ENCODE peak calls at places on chromosomes 5 and 9, in four cellular contexts. One of them, this sample, is unnamed.

GRCh38 chr9:134663753-134664415 is 22.3 kb downstream of the COL5A1 start:
- DNase-seq in vagina: no peak
- DNase-seq in nephron progenitor cell: peak; percentile 2
- DNase-seq in fibroblast of pulmonary artery: no peak
- DNase-seq in this sample: peak; percentile 84

GRCh38 chr9:77438653-77439052 is 209.5 kb downstream of the GNA14 start:
- DNase-seq in vagina: no peak
- DNase-seq in nephron progenitor cell: no peak
- DNase-seq in fibroblast of pulmonary artery: peak; percentile 46
- DNase-seq in this sample: no peak

GRCh38 chr5:108249785-108250100 is 132.2 kb downstream of the FBXL17 start:
- DNase-seq in vagina: no peak
- DNase-seq in nephron progenitor cell: no peak
- DNase-seq in fibroblast of pulmonary artery: no peak
- DNase-seq in this sample: no peak

GRCh38 chr9:79665926-79666325 is 94.2 kb downstream of the TLE4 start:
- DNase-seq in vagina: no peak
- DNase-seq in nephron progenitor cell: no peak
- DNase-seq in fibroblast of pulmonary artery: no peak
- DNase-seq in this sample: no peak

GRCh38 chr9:134554750-134555655 is 86.6 kb upstream of the COL5A1 start:
- DNase-seq in vagina: no peak
- DNase-seq in nephron progenitor cell: peak; percentile 53
- DNase-seq in fibroblast of pulmonary artery: peak; percentile 28
- DNase-seq in this sample: no peak

GRCh38 chr5:102911973-102912372 is 156.9 kb downstream of the PAM start:
- DNase-seq in vagina: no peak
- DNase-seq in nephron progenitor cell: no peak
- DNase-seq in fibroblast of pulmonary artery: peak; percentile 78
- DNase-seq in this sample: peak; percentile 19

GRCh38 chr9:133171161-133171955 is 7.6 kb upstream of the GBGT1 start:
- DNase-seq in vagina: no peak
- DNase-seq in nephron progenitor cell: no peak
- DNase-seq in fibroblast of pulmonary artery: no peak
- DNase-seq in this sample: no peak

GRCh38 chr9:97578846-97579245 is 54.3 kb downstream of the TSTD2 start:
- DNase-seq in vagina: no peak
- DNase-seq in nephron progenitor cell: no peak
- DNase-seq in fibroblast of pulmonary artery: no peak
- DNase-seq in this sample: no peak

GRCh38 chr5:154625031-154625430 is 130.1 kb upstream of the LARP1 start:
- DNase-seq in vagina: no peak
- DNase-seq in nephron progenitor cell: no peak
- DNase-seq in fibroblast of pulmonary artery: no peak
- DNase-seq in this sample: no peak

GRCh38 chr9:137270929-137271695 is 6.4 kb upstream of the TOR4A start:
- DNase-seq in vagina: peak; percentile 71
- DNase-seq in nephron progenitor cell: no peak
- DNase-seq in fibroblast of pulmonary artery: no peak
- DNase-seq in this sample: no peak

GRCh38 chr9:113998529-113999255 is 79.4 kb downstream of the AMBP start:
- DNase-seq in vagina: peak; percentile 64
- DNase-seq in nephron progenitor cell: no peak
- DNase-seq in fibroblast of pulmonary artery: no peak
- DNase-seq in this sample: no peak

GRCh38 chr5:179914032-179914755 is 6.5 kb upstream of the TBC1D9B start:
- DNase-seq in vagina: no peak
- DNase-seq in nephron progenitor cell: no peak
- DNase-seq in fibroblast of pulmonary artery: peak; percentile 9
- DNase-seq in this sample: no peak

GRCh38 chr5:173970878-173971650 is 17.9 kb upstream of the C5orf47 start:
- DNase-seq in vagina: no peak
- DNase-seq in nephron progenitor cell: no peak
- DNase-seq in fibroblast of pulmonary artery: no peak
- DNase-seq in this sample: no peak

GRCh38 chr9:137299938-137300337 is 2.1 kb downstream of the NRARP start:
- DNase-seq in vagina: no peak
- DNase-seq in nephron progenitor cell: peak; percentile 30
- DNase-seq in fibroblast of pulmonary artery: peak; percentile 44
- DNase-seq in this sample: no peak

GRCh38 chr5:8340739-8341344 is 471.9 kb downstream of the MTRR start:
- DNase-seq in vagina: no peak
- DNase-seq in nephron progenitor cell: no peak
- DNase-seq in fibroblast of pulmonary artery: peak; percentile 44
- DNase-seq in this sample: no peak

GRCh38 chr9:89822996-89823395 is 218.2 kb downstream of the GADD45G start:
- DNase-seq in vagina: no peak
- DNase-seq in nephron progenitor cell: no peak
- DNase-seq in fibroblast of pulmonary artery: no peak
- DNase-seq in this sample: no peak

GRCh38 chr9:116572095-116572748 is 114.9 kb upstream of the TRIM32 start:
- DNase-seq in vagina: no peak
- DNase-seq in nephron progenitor cell: peak; percentile 92
- DNase-seq in fibroblast of pulmonary artery: peak; percentile 95
- DNase-seq in this sample: no peak

GRCh38 chr5:175797521-175798038 is 73.8 kb upstream of the CPLX2 start:
- DNase-seq in vagina: no peak
- DNase-seq in nephron progenitor cell: peak; percentile 47
- DNase-seq in fibroblast of pulmonary artery: no peak
- DNase-seq in this sample: no peak

GRCh38 chr5:139038618-139039305 is 159.4 kb downstream of the SIL1 start:
- DNase-seq in vagina: peak; percentile 37
- DNase-seq in nephron progenitor cell: no peak
- DNase-seq in fibroblast of pulmonary artery: no peak
- DNase-seq in this sample: no peak

GRCh38 chr5:2038337-2039179 is 155.8 kb upstream of the IRX4 start:
- DNase-seq in vagina: no peak
- DNase-seq in nephron progenitor cell: peak; percentile 96
- DNase-seq in fibroblast of pulmonary artery: peak; percentile 42
- DNase-seq in this sample: no peak

GRCh38 chr9:104463864-104464263 is 40.2 kb upstream of the OR13F1 start:
- DNase-seq in vagina: no peak
- DNase-seq in nephron progenitor cell: no peak
- DNase-seq in fibroblast of pulmonary artery: no peak
- DNase-seq in this sample: no peak

GRCh38 chr9:99828417-99829176 is 6.9 kb downstream of the NR4A3 start:
- DNase-seq in vagina: no peak
- DNase-seq in nephron progenitor cell: peak; percentile 69
- DNase-seq in fibroblast of pulmonary artery: no peak
- DNase-seq in this sample: no peak

GRCh38 chr5:93285461-93285860 is 295.6 kb downstream of the NR2F1-AS1 start:
- DNase-seq in vagina: no peak
- DNase-seq in nephron progenitor cell: no peak
- DNase-seq in fibroblast of pulmonary artery: peak; percentile 33
- DNase-seq in this sample: no peak

GRCh38 chr9:136481558-136481957 is 1.3 kb downstream of the SEC16A start:
- DNase-seq in vagina: no peak
- DNase-seq in nephron progenitor cell: no peak
- DNase-seq in fibroblast of pulmonary artery: no peak
- DNase-seq in this sample: no peak

GRCh38 chr9:880725-881124 is 39.2 kb downstream of the DMRT1 start:
- DNase-seq in vagina: peak; percentile 42
- DNase-seq in nephron progenitor cell: no peak
- DNase-seq in fibroblast of pulmonary artery: no peak
- DNase-seq in this sample: no peak

GRCh38 chr5:146516151-146516475 is at the start of gene GPR151:
- DNase-seq in vagina: no peak
- DNase-seq in nephron progenitor cell: no peak
- DNase-seq in fibroblast of pulmonary artery: peak; percentile 11
- DNase-seq in this sample: no peak

GRCh38 chr5:36675244-36675643 is 68.8 kb downstream of the SLC1A3 start:
- DNase-seq in vagina: no peak
- DNase-seq in nephron progenitor cell: no peak
- DNase-seq in fibroblast of pulmonary artery: no peak
- DNase-seq in this sample: no peak

GRCh38 chr5:78005021-78005785 is 229.1 kb upstream of the TBCA start:
- DNase-seq in vagina: no peak
- DNase-seq in nephron progenitor cell: no peak
- DNase-seq in fibroblast of pulmonary artery: peak; percentile 53
- DNase-seq in this sample: no peak

GRCh38 chr5:78009937-78010527 is 233.9 kb upstream of the TBCA start:
- DNase-seq in vagina: no peak
- DNase-seq in nephron progenitor cell: no peak
- DNase-seq in fibroblast of pulmonary artery: peak; percentile 80
- DNase-seq in this sample: peak; percentile 57

GRCh38 chr5:78006449-78006848 is 230.3 kb upstream of the TBCA start:
- DNase-seq in vagina: no peak
- DNase-seq in nephron progenitor cell: no peak
- DNase-seq in fibroblast of pulmonary artery: no peak
- DNase-seq in this sample: no peak

GRCh38 chr5:78007232-78007631 is 231.1 kb upstream of the TBCA start:
- DNase-seq in vagina: no peak
- DNase-seq in nephron progenitor cell: no peak
- DNase-seq in fibroblast of pulmonary artery: no peak
- DNase-seq in this sample: no peak

GRCh38 chr5:78008356-78008967 is 232.3 kb upstream of the TBCA start:
- DNase-seq in vagina: no peak
- DNase-seq in nephron progenitor cell: peak; percentile 17
- DNase-seq in fibroblast of pulmonary artery: peak; percentile 68
- DNase-seq in this sample: no peak
- TF ChIP-seq CTCF in vagina: no peak
- TF ChIP-seq CTCF in nephron progenitor cell: peak; percentile 96
- TF ChIP-seq CTCF in fibroblast of pulmonary artery: peak; percentile 91
- TF ChIP-seq CTCF in this sample: peak; percentile 90

GRCh38 chr5:143155445-143155844 is 248.0 kb downstream of the NR3C1 start:
- DNase-seq in vagina: no peak
- DNase-seq in nephron progenitor cell: no peak
- DNase-seq in fibroblast of pulmonary artery: no peak
- DNase-seq in this sample: no peak
- TF ChIP-seq CTCF in vagina: no peak
- TF ChIP-seq CTCF in nephron progenitor cell: no peak
- TF ChIP-seq CTCF in fibroblast of pulmonary artery: no peak
- TF ChIP-seq CTCF in this sample: peak; percentile 42

DNA sequence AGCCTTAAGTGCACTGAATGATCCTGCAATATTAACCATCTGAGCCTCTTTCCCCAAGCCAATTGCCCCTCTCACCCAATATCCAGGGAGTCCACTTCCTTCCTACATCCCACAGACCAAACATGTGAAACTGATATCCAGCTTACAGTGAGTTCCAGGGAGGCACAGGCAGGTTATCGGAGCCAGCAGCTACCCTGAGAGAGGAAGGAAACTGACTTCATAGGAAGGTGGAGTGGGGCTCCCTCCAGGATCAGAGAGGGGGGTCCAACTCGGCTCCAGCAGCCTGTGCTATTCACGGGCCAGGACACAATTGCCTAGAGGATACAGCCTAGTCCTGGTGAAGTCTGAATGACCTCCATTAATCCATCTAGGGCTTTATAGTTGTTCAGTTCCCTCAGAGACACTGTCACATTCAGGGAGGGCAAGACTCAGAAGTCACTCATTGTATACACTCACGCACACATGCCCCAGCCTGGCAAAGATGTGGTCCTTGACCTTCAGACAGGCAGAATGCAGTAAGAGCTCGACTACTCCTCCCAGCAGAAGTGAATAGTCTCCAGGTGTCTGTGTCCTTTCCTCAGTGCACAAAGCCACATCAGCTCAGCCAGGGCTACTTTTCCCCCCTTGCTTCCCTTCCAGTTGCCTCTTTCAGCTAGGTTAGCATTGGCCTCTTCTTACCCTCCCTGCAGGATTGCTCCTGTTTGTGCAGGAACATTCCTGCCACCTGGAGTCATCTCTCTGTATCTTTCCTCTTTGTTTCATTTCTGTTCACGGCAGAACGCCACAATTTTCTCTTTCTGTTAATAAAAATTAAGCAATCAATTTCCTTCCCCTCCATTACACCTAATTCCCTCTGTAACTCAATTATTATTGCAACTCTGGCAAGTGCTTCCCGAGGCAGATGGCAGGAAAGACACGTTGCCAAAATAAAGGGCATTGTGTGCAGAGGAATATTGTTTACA is 501.7 kb downstream of the ARHGEF28 start:
- DNase-seq in vagina: no peak
- DNase-seq in nephron progenitor cell: no peak
- DNase-seq in fibroblast of pulmonary artery: peak; percentile 45
- DNase-seq in this sample: no peak
- TF ChIP-seq CTCF in vagina: no peak
- TF ChIP-seq CTCF in nephron progenitor cell: no peak
- TF ChIP-seq CTCF in fibroblast of pulmonary artery: peak; percentile 48
- TF ChIP-seq CTCF in this sample: peak; percentile 54

DNA sequence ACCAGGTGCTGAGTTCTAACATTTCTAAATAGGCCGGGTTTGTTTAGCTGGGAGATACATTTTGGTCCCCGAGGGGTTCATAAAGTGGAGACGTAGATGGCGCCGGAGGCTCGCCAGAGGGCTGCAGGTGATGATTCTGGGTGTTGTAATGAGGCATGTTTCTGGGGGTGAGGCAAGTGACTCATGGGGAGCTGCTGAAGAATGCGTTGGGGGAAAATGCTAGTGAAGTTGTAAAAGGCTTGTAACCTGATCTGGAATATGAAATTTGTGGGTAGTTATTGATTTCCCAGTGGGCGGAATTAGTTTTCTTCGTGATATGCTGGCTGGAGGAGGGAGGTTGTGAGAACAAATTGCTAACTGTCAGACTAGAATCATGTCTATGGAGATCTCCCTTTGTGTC is 158.2 kb downstream of the DOCK2 start:
- DNase-seq in vagina: no peak
- DNase-seq in nephron progenitor cell: no peak
- DNase-seq in fibroblast of pulmonary artery: no peak
- DNase-seq in this sample: no peak
- TF ChIP-seq CTCF in vagina: no peak
- TF ChIP-seq CTCF in nephron progenitor cell: no peak
- TF ChIP-seq CTCF in fibroblast of pulmonary artery: no peak
- TF ChIP-seq CTCF in this sample: no peak

This sample was measured in BJ.